ENCODE peak calls at places on chromosomes 5 and 9, in seven cellular contexts. One of them, this sample, is unnamed.
A peak's percentile ranks its signal among the peaks of the same experiment; 100 is the strongest.

GRCh38 chr9:107737987-107738743 is 248.6 kb upstream of the KLF4 start:
- DNase-seq in endothelial cell of umbilical vein: peak; percentile 44
- DNase-seq in upper lobe of left lung: no peak
- DNase-seq in GM12891: no peak
- DNase-seq in sigmoid colon: peak; percentile 87
- DNase-seq in GM12878: no peak
- DNase-seq in vagina: no peak
- DNase-seq in this sample: no peak

GRCh38 chr5:159616967-159617366 is 286.7 kb upstream of the IL12B start:
- DNase-seq in endothelial cell of umbilical vein: no peak
- DNase-seq in upper lobe of left lung: no peak
- DNase-seq in GM12891: no peak
- DNase-seq in sigmoid colon: no peak
- DNase-seq in GM12878: no peak
- DNase-seq in vagina: no peak
- DNase-seq in this sample: no peak

GRCh38 chr9:121353246-121353975 is 16.6 kb downstream of the STOM start:
- DNase-seq in endothelial cell of umbilical vein: no peak
- DNase-seq in upper lobe of left lung: no peak
- DNase-seq in GM12891: no peak
- DNase-seq in sigmoid colon: no peak
- DNase-seq in GM12878: peak; percentile 88
- DNase-seq in vagina: no peak
- DNase-seq in this sample: no peak

GRCh38 chr5:32020271-32020670 is 153.8 kb downstream of the GOLPH3 start:
- DNase-seq in endothelial cell of umbilical vein: no peak
- DNase-seq in upper lobe of left lung: no peak
- DNase-seq in GM12891: no peak
- DNase-seq in sigmoid colon: no peak
- DNase-seq in GM12878: peak; percentile 42
- DNase-seq in vagina: no peak
- DNase-seq in this sample: no peak

GRCh38 chr9:121059998-121060636 is 10.0 kb upstream of the C5 start:
- DNase-seq in endothelial cell of umbilical vein: peak; percentile 80
- DNase-seq in upper lobe of left lung: no peak
- DNase-seq in GM12891: no peak
- DNase-seq in sigmoid colon: no peak
- DNase-seq in GM12878: no peak
- DNase-seq in vagina: no peak
- DNase-seq in this sample: no peak

GRCh38 chr9:7150153-7150890 is 392.5 kb downstream of the KDM4C start:
- DNase-seq in endothelial cell of umbilical vein: no peak
- DNase-seq in upper lobe of left lung: no peak
- DNase-seq in GM12891: no peak
- DNase-seq in sigmoid colon: no peak
- DNase-seq in GM12878: no peak
- DNase-seq in vagina: no peak
- DNase-seq in this sample: no peak

GRCh38 chr5:146565764-146566163 is 49.8 kb upstream of the GPR151 start:
- DNase-seq in endothelial cell of umbilical vein: peak; percentile 42
- DNase-seq in upper lobe of left lung: no peak
- DNase-seq in GM12891: peak; percentile 36
- DNase-seq in sigmoid colon: no peak
- DNase-seq in GM12878: no peak
- DNase-seq in vagina: no peak
- DNase-seq in this sample: peak; percentile 16

GRCh38 chr9:100222674-100223073 is 123.6 kb downstream of the INVS start:
- DNase-seq in endothelial cell of umbilical vein: peak; percentile 53
- DNase-seq in upper lobe of left lung: no peak
- DNase-seq in GM12891: no peak
- DNase-seq in sigmoid colon: no peak
- DNase-seq in GM12878: no peak
- DNase-seq in vagina: no peak
- DNase-seq in this sample: no peak

GRCh38 chr5:156208271-156208670 is 118.7 kb upstream of the SGCD start:
- DNase-seq in endothelial cell of umbilical vein: no peak
- DNase-seq in upper lobe of left lung: no peak
- DNase-seq in GM12891: no peak
- DNase-seq in sigmoid colon: no peak
- DNase-seq in GM12878: no peak
- DNase-seq in vagina: no peak
- DNase-seq in this sample: no peak

GRCh38 chr5:81393783-81394718 is at the start of gene ACOT12:
- DNase-seq in endothelial cell of umbilical vein: no peak
- DNase-seq in upper lobe of left lung: no peak
- DNase-seq in GM12891: peak; percentile 10
- DNase-seq in sigmoid colon: peak; percentile 61
- DNase-seq in GM12878: no peak
- DNase-seq in vagina: no peak
- DNase-seq in this sample: no peak

GRCh38 chr5:168766038-168766700 is 187.0 kb upstream of the PANK3 start:
- DNase-seq in endothelial cell of umbilical vein: no peak
- DNase-seq in upper lobe of left lung: no peak
- DNase-seq in GM12891: no peak
- DNase-seq in sigmoid colon: no peak
- DNase-seq in GM12878: no peak
- DNase-seq in vagina: no peak
- DNase-seq in this sample: no peak

GRCh38 chr5:90982576-90982975 is 400.5 kb downstream of the ARRDC3 start:
- DNase-seq in endothelial cell of umbilical vein: no peak
- DNase-seq in upper lobe of left lung: no peak
- DNase-seq in GM12891: no peak
- DNase-seq in sigmoid colon: no peak
- DNase-seq in GM12878: no peak
- DNase-seq in vagina: no peak
- DNase-seq in this sample: no peak

GRCh38 chr5:88675758-88676636 is 207.0 kb downstream of the MEF2C start:
- DNase-seq in endothelial cell of umbilical vein: no peak
- DNase-seq in upper lobe of left lung: no peak
- DNase-seq in GM12891: no peak
- DNase-seq in sigmoid colon: no peak
- DNase-seq in GM12878: no peak
- DNase-seq in vagina: no peak
- DNase-seq in this sample: no peak

GRCh38 chr5:179406031-179406681 is 60.9 kb upstream of the ADAMTS2 start:
- DNase-seq in endothelial cell of umbilical vein: no peak
- DNase-seq in upper lobe of left lung: no peak
- DNase-seq in GM12891: no peak
- DNase-seq in sigmoid colon: no peak
- DNase-seq in GM12878: no peak
- DNase-seq in vagina: peak; percentile 78
- DNase-seq in this sample: no peak

GRCh38 chr9:91654527-91654926 is 230.9 kb upstream of the NFIL3 start:
- DNase-seq in endothelial cell of umbilical vein: no peak
- DNase-seq in upper lobe of left lung: no peak
- DNase-seq in GM12891: no peak
- DNase-seq in sigmoid colon: no peak
- DNase-seq in GM12878: no peak
- DNase-seq in vagina: no peak
- DNase-seq in this sample: no peak

GRCh38 chr9:12784461-12785250 is 9.8 kb downstream of the LURAP1L start:
- DNase-seq in endothelial cell of umbilical vein: peak; percentile 35
- DNase-seq in upper lobe of left lung: peak; percentile 93
- DNase-seq in GM12891: no peak
- DNase-seq in sigmoid colon: peak; percentile 75
- DNase-seq in GM12878: no peak
- DNase-seq in vagina: no peak
- DNase-seq in this sample: no peak

GRCh38 chr5:307306-307705 is 14.2 kb upstream of the AHRR start:
- DNase-seq in endothelial cell of umbilical vein: no peak
- DNase-seq in upper lobe of left lung: no peak
- DNase-seq in GM12891: no peak
- DNase-seq in sigmoid colon: no peak
- DNase-seq in GM12878: no peak
- DNase-seq in vagina: no peak
- DNase-seq in this sample: no peak

GRCh38 chr5:306011-306805 is 15.3 kb upstream of the AHRR start:
- DNase-seq in endothelial cell of umbilical vein: no peak
- DNase-seq in upper lobe of left lung: peak; percentile 15
- DNase-seq in GM12891: no peak
- DNase-seq in sigmoid colon: no peak
- DNase-seq in GM12878: no peak
- DNase-seq in vagina: no peak
- DNase-seq in this sample: no peak

GRCh38 chr5:308672-309271 is 12.7 kb upstream of the AHRR start:
- DNase-seq in endothelial cell of umbilical vein: no peak
- DNase-seq in upper lobe of left lung: no peak
- DNase-seq in GM12891: no peak
- DNase-seq in sigmoid colon: no peak
- DNase-seq in GM12878: no peak
- DNase-seq in vagina: no peak
- DNase-seq in this sample: no peak

GRCh38 chr5:305459-305858 is 16.1 kb upstream of the AHRR start:
- DNase-seq in endothelial cell of umbilical vein: no peak
- DNase-seq in upper lobe of left lung: no peak
- DNase-seq in GM12891: no peak
- DNase-seq in sigmoid colon: no peak
- DNase-seq in GM12878: no peak
- DNase-seq in vagina: no peak
- DNase-seq in this sample: no peak

DNA sequence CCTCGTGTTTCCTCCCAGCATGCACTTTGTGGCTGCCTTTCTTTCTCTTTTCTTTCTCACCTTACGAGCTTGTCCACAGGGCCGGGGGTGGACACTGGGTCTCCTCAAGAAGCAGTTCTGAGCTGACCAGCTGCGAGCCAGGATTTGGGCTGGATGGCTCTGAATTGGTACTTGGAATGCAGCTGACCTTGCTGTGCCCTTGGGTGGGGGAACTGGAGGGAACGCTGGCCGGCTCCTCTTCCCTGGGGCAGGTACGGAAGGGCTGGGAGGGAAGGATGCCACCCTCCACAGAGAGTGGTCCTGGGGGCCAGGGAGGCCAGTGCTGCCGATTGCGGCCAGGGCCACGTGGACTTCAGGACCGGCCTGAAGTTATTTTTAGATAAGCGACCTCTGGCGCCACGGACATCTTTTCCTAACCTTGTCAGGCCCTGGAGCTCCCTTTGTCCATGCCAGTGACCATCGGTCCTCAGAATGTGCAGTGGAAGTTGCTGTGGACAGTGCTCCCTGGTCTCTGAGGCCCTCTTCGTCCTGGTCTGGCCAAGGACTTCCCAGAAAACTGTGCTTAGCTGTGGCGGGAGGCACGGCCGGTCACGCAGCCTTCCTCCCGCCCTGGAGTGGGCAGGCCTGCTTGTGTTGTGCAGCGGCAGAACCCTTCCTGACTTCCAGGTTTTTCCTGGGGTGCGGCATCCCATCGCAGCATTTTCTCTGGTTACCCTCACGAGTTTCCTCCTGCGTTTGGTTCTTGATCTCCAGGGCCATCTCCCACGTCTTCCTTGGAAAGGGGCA is 13.5 kb upstream of the AHRR start:
- DNase-seq in endothelial cell of umbilical vein: no peak
- DNase-seq in upper lobe of left lung: no peak
- DNase-seq in GM12891: no peak
- DNase-seq in sigmoid colon: no peak
- DNase-seq in GM12878: no peak
- DNase-seq in vagina: no peak
- DNase-seq in this sample: no peak
- TF ChIP-seq POLR2AphosphoS5 in endothelial cell of umbilical vein: no peak
- TF ChIP-seq POLR2AphosphoS5 in upper lobe of left lung: no peak
- TF ChIP-seq POLR2AphosphoS5 in GM12891: no peak
- TF ChIP-seq POLR2AphosphoS5 in sigmoid colon: no peak
- TF ChIP-seq POLR2AphosphoS5 in GM12878: no peak
- TF ChIP-seq POLR2AphosphoS5 in vagina: no peak
- TF ChIP-seq POLR2AphosphoS5 in this sample: no peak

DNA sequence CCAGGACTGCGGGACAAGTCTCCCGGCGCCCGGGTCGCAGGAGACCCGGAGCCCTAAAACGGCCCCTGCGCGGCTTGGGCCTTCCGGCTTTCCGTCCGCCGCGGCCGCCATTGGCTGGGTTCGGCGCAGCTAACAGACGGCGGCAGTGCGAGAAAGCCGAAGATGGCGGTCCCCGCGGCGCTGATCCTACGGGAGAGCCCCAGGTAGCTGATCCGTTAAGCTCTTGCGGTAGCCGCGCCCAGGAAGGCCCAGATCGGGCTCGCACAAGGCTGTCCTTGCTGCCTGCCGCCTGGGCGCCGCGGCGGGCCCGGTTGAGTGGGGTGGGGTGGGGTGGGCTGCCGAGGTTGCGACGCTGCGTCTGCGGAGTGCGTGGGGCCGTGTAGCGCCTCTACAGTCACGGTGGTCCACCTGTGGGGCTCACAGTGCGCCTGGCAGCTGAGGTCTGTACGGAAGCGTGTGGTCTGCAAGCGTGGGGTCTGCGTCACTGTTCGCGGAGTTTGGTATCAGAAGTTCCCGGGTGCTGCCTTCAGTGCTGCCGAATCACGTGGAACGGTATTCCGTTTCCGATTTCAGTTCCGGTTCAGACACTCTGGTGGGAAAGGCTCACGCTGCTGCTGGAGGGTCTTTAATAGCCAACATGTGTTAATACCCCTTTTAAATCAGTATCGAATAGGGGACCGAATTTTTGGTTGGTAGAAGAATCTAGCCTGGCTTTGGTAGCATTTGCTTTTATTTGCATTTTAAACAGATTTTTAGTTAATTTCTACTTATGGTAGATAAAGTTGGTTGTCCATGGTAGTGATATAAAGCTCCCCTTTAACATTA is at the start of gene COMMD10:
- DNase-seq in endothelial cell of umbilical vein: peak; percentile 77
- DNase-seq in upper lobe of left lung: peak; percentile 86
- DNase-seq in GM12891: peak; percentile 54
- DNase-seq in sigmoid colon: peak; percentile 87
- DNase-seq in GM12878: peak; percentile 56
- DNase-seq in vagina: no peak
- DNase-seq in this sample: peak; percentile 55
- TF ChIP-seq POLR2AphosphoS5 in endothelial cell of umbilical vein: peak; percentile 71
- TF ChIP-seq POLR2AphosphoS5 in upper lobe of left lung: peak; percentile 64
- TF ChIP-seq POLR2AphosphoS5 in GM12891: peak; percentile 94
- TF ChIP-seq POLR2AphosphoS5 in sigmoid colon: peak; percentile 82
- TF ChIP-seq POLR2AphosphoS5 in GM12878: peak; percentile 96
- TF ChIP-seq POLR2AphosphoS5 in vagina: peak; percentile 11
- TF ChIP-seq POLR2AphosphoS5 in this sample: peak; percentile 94

DNA sequence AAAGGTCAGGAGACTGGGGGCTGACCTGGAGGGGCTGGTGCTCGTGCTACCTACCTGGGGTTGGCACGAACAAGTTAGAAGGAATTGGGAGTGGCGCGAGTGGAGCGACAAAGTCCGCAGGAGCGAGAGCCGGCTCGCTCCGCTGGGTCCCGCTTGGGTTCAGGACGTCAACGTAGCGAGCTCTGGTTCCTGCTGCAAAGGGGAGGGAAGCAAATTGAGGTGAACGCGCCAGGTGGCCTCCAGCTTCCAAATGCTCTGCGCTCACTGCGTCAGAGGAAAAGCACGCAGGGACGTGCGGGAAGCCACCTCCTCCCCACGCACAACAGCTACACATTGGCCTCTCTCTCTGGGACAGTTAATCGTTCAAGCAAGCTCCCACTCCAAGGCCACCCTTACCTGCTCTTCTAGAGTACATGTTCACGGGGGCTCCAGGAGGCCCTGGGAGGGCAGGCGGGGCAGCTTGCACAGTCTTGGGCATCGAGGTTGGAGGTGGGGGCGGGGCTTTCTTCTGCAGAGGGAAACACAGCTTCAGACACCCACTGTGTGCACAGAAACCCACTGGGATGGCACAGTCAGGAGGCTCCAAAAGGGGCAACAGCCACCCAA is 7.6 kb upstream of the INPP5E start:
- DNase-seq in endothelial cell of umbilical vein: no peak
- DNase-seq in upper lobe of left lung: no peak
- DNase-seq in GM12891: no peak
- DNase-seq in sigmoid colon: no peak
- DNase-seq in GM12878: no peak
- DNase-seq in vagina: no peak
- DNase-seq in this sample: no peak
- TF ChIP-seq POLR2AphosphoS5 in endothelial cell of umbilical vein: no peak
- TF ChIP-seq POLR2AphosphoS5 in upper lobe of left lung: no peak
- TF ChIP-seq POLR2AphosphoS5 in GM12891: no peak
- TF ChIP-seq POLR2AphosphoS5 in sigmoid colon: no peak
- TF ChIP-seq POLR2AphosphoS5 in GM12878: no peak
- TF ChIP-seq POLR2AphosphoS5 in vagina: no peak
- TF ChIP-seq POLR2AphosphoS5 in this sample: no peak

GRCh38 chr9:115306860-115307259 is 188.9 kb upstream of the TNC start:
- DNase-seq in endothelial cell of umbilical vein: no peak
- DNase-seq in upper lobe of left lung: no peak
- DNase-seq in GM12891: no peak
- DNase-seq in sigmoid colon: no peak
- DNase-seq in GM12878: no peak
- DNase-seq in vagina: no peak
- DNase-seq in this sample: no peak
- TF ChIP-seq POLR2AphosphoS5 in endothelial cell of umbilical vein: no peak
- TF ChIP-seq POLR2AphosphoS5 in upper lobe of left lung: no peak
- TF ChIP-seq POLR2AphosphoS5 in GM12891: no peak
- TF ChIP-seq POLR2AphosphoS5 in sigmoid colon: no peak
- TF ChIP-seq POLR2AphosphoS5 in GM12878: no peak
- TF ChIP-seq POLR2AphosphoS5 in vagina: no peak
- TF ChIP-seq POLR2AphosphoS5 in this sample: no peak